ENCODE peak calls at places on chromosome 1, in five cellular contexts. P, B, V, T and E are unnamed samples.
A peak's percentile ranks its signal among the peaks of the same experiment; 100 is the strongest.

GRCh38 chr1:163084330-163084729 is 15.2 kb downstream of the RGS4 start:
- DNase-seq in P (peak; percentile 32), B (no peak), V (no peak), T (peak; percentile 84), E (no peak)

GRCh38 chr1:17451731-17452130 is 12.3 kb upstream of the RCC2 start:
- DNase-seq in P (no peak), B (no peak), V (no peak), T (no peak), E (no peak)

GRCh38 chr1:193111641-193112090 is 6.5 kb upstream of the GLRX2 start:
- DNase-seq in P (peak; percentile 92), B (peak; percentile 79), V (peak; percentile 21), T (peak; percentile 73), E (no peak)

GRCh38 chr1:213714645-213715044 is 273.1 kb upstream of the PROX1 start:
- DNase-seq in P (no peak), B (no peak), V (no peak), T (no peak), E (no peak)

GRCh38 chr1:209885403-209886218 is 52.4 kb upstream of the SYT14 start:
- DNase-seq in P (no peak), B (no peak), V (no peak), T (peak; percentile 64), E (no peak)

GRCh38 chr1:25848531-25848930 is 10.7 kb downstream of the AUNIP start:
- DNase-seq in P (no peak), B (no peak), V (no peak), T (no peak), E (no peak)

GRCh38 chr1:174005032-174005431 is 17.1 kb downstream of the RC3H1 start:
- DNase-seq in P (peak; percentile 75), B (no peak), V (no peak), T (no peak), E (no peak)

GRCh38 chr1:26102046-26102925 is 9.3 kb upstream of the PDIK1L start:
- DNase-seq in P (no peak), B (no peak), V (no peak), T (no peak), E (no peak)

GRCh38 chr1:206468571-206468970 is 1.7 kb upstream of the IKBKE start:
- DNase-seq in P (no peak), B (no peak), V (no peak), T (no peak), E (no peak)

GRCh38 chr1:76726251-76726650 is 141.0 kb upstream of the ST6GALNAC5 start:
- DNase-seq in P (peak; percentile 39), B (no peak), V (no peak), T (no peak), E (no peak)

GRCh38 chr1:97090725-97091124 is 369.1 kb downstream of the PTBP2 start:
- DNase-seq in P (no peak), B (no peak), V (no peak), T (no peak), E (no peak)

GRCh38 chr1:187903223-187903622 is 1074.5 kb downstream of the PLA2G4A start:
- DNase-seq in P (no peak), B (no peak), V (no peak), T (no peak), E (no peak)

GRCh38 chr1:30005972-30006619 is 717.3 kb downstream of the MATN1 start:
- DNase-seq in P (no peak), B (no peak), V (no peak), T (no peak), E (no peak)

GRCh38 chr1:152356736-152357135 is 3.1 kb downstream of the FLG2 start:
- DNase-seq in P (no peak), B (no peak), V (no peak), T (no peak), E (no peak)

GRCh38 chr1:32199717-32200072 is 700 bp upstream of the CCDC28B start:
- DNase-seq in P (peak; percentile 57), B (no peak), V (no peak), T (no peak), E (no peak)
- H3K4me3 ChIP-seq in P (peak overlapping the region; percentile 83), B (peak overlapping the region; percentile 77), V (no peak overlapping the region), T (peak overlapping the region; percentile 78), E (peak overlapping the region; percentile 91)

GRCh38 chr1:160178731-160179130 is 11.6 kb upstream of the CASQ1 start:
- DNase-seq in P (no peak), B (no peak), V (no peak), T (no peak), E (no peak)

GRCh38 chr1:160177231-160177630 is 13.1 kb upstream of the CASQ1 start:
- DNase-seq in P (no peak), B (no peak), V (no peak), T (no peak), E (no peak)

GRCh38 chr1:160177667-160178066 is 12.7 kb upstream of the CASQ1 start:
- DNase-seq in P (no peak), B (no peak), V (no peak), T (no peak), E (no peak)

GRCh38 chr1:160179336-160179735 is 11.0 kb upstream of the CASQ1 start:
- DNase-seq in P (peak; percentile 54), B (no peak), V (no peak), T (no peak), E (no peak)
- H3K4me1 ChIP-seq in P (no peaks in the 10 kb centered on the region), B (no peaks in the 10 kb centered on the region), V (no peaks in the 10 kb centered on the region), T (no peaks in the 10 kb centered on the region), E (no peaks in the 10 kb centered on the region)

GRCh38 chr1:204896787-204897469 is 26.3 kb downstream of the NFASC start:
- DNase-seq in P (no peak), B (no peak), V (no peak), T (no peak), E (no peak)

GRCh38 chr1:204891860-204892259 is 21.2 kb downstream of the NFASC start:
- DNase-seq in P (peak; percentile 81), B (no peak), V (no peak), T (peak; percentile 53), E (no peak)

GRCh38 chr1:204896023-204896422 is 25.4 kb downstream of the NFASC start:
- DNase-seq in P (no peak), B (no peak), V (no peak), T (no peak), E (no peak)

GRCh38 chr1:204894606-204895005 is 23.9 kb downstream of the NFASC start:
- DNase-seq in P (peak; percentile 76), B (no peak), V (no peak), T (peak; percentile 35), E (no peak)

DNA sequence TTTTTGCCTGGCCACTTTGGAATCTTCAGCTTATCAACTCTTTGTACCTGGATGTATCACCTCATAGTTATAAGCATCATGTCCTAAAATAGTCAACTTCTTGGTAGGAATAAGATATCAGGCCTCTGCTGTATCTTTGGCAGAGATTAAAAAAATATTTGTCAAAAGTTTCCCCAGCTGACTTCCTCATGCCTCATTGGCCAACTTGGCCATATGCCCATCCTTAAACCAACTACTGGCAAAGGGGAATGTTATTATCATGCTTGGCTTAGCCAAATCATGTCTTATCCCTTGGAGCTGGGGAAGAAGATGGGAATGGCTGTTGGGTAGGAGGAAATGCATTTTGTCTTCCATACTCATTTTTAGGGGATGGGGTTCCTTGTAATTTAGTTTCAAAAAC is 23.4 kb downstream of the NFASC start:
- DNase-seq in P (peak; percentile 62), B (no peak), V (no peak), T (peak; percentile 46), E (no peak)
- H3K27me3 ChIP-seq in P (no peaks in the 10 kb centered on the region), B (peaks cover 7% of the 10 kb centered on the region), V (no peaks in the 10 kb centered on the region), T (no peaks in the 10 kb centered on the region), E (peaks cover 4% of the 10 kb centered on the region)

DNA sequence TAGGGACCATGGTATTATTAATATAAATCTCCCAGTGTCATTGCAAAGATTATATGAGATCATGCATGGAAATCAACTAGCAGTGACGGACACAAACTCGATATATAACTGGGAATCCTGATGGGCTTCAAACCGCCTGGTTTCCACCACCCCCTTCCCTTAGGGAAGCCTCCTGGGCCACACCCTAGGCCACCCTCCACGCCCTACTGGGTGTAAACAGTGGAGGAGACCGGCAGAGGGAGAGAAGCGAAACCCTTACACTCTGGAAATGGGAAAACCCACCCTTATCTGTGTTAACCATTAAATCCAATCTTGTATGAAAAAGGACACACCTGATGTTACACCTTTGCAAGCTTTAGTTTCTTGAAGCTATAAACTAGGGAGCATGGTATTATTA is 591 bp upstream of the ZNHIT6 start:
- DNase-seq in P (no peak), B (no peak), V (no peak), T (no peak), E (no peak)
- H3K4me3 ChIP-seq in P (peak overlapping the region; percentile 87), B (peak overlapping the region; percentile 84), V (peak overlapping the region; percentile 68), T (peak overlapping the region; percentile 92), E (peak overlapping the region; percentile 98)

DNA sequence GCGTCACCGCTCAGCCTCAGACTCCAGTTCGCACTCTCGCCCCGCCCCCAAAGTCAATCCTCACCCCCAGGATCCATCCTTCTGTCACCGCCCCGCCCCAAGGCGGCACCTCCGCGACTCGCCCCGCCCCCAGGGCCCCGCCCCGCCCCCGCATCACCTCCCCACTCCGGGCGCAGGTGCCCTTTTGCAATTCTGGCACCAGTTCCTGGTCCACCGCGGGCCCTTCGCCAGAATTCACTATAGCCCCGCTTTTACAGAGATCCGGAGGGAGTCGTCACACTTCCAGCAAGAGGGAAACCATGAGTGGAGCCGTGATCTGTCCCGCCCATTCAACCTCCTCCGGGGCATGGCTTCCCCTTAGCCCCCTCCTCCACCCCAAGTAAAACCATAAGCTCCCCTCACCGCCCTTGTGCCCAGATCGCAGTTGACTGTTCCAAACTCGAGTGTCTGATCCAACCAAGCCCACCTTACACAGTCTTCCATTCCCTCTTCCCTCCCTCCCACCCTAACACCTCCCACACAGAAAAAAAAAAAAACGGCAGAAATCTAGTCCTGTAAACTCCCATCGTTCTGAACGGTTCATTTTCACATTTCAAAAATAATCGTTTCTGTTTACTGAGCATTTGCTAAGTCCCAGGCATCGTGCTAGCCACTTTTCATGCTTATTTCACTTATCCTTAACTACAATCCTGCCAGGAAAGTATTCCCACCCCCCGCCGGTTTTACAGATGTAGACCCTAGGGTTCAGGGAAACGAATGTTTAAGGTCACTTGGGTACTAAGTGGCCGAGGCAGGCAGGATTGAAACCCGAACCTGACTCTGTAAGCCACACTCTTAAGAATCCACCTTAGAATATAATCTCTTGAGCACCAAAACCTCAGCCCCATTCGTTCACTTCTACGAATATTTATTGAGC is 1.3 kb upstream of the CASP9 start:
- DNase-seq in P (peak; percentile 23), B (peak; percentile 99), V (no peak), T (no peak), E (peak; percentile 23)
- H3K4me1 ChIP-seq in P (peaks cover 23% of the 10 kb centered on the region), B (peaks cover 37% of the 10 kb centered on the region), V (no peaks in the 10 kb centered on the region), T (peaks cover 18% of the 10 kb centered on the region), E (peaks cover 36% of the 10 kb centered on the region)